ENCODE peak calls at places on chromosomes 5 and 9, in ten cellular contexts. One of them, this sample, is unnamed.

GRCh38 chr5:165157209-165157608 is 1651.8 kb downstream of the MAT2B start:
- DNase-seq in fibroblast of pulmonary artery: no peak
- DNase-seq in progenitor cell of endocrine pancreas: no peak
- DNase-seq in uterus: no peak
- DNase-seq in cardiac muscle cell: no peak
- DNase-seq in mucosa of descending colon: no peak
- DNase-seq in OCI-LY7: no peak
- DNase-seq in tibial nerve: no peak
- DNase-seq in BJ: no peak
- DNase-seq in fibroblast of villous mesenchyme: no peak
- DNase-seq in this sample: no peak

GRCh38 chr9:124708070-124708469 is 63.0 kb downstream of the NR6A1 start:
- DNase-seq in mucosa of descending colon: peak; percentile 67
- DNase-seq in tibial nerve: no peak
- DNase-seq in uterus: no peak
- DNase-seq in fibroblast of pulmonary artery: no peak
- DNase-seq in BJ: no peak
- DNase-seq in progenitor cell of endocrine pancreas: no peak
- DNase-seq in cardiac muscle cell: no peak
- DNase-seq in OCI-LY7: no peak
- DNase-seq in fibroblast of villous mesenchyme: no peak
- DNase-seq in this sample: no peak

GRCh38 chr5:173490681-173491080 is 125.8 kb downstream of the BOD1 start:
- DNase-seq in tibial nerve: no peak
- DNase-seq in fibroblast of pulmonary artery: no peak
- DNase-seq in BJ: no peak
- DNase-seq in progenitor cell of endocrine pancreas: no peak
- DNase-seq in mucosa of descending colon: no peak
- DNase-seq in fibroblast of villous mesenchyme: no peak
- DNase-seq in OCI-LY7: no peak
- DNase-seq in cardiac muscle cell: no peak
- DNase-seq in uterus: no peak
- DNase-seq in this sample: no peak

GRCh38 chr5:158519433-158520025 is 580.2 kb downstream of the EBF1 start:
- DNase-seq in BJ: no peak
- DNase-seq in fibroblast of villous mesenchyme: no peak
- DNase-seq in mucosa of descending colon: no peak
- DNase-seq in uterus: no peak
- DNase-seq in OCI-LY7: no peak
- DNase-seq in fibroblast of pulmonary artery: no peak
- DNase-seq in tibial nerve: no peak
- DNase-seq in cardiac muscle cell: no peak
- DNase-seq in progenitor cell of endocrine pancreas: no peak
- DNase-seq in this sample: no peak

GRCh38 chr5:11540112-11540511 is 364.1 kb downstream of the CTNND2 start:
- DNase-seq in tibial nerve: no peak
- DNase-seq in cardiac muscle cell: no peak
- DNase-seq in fibroblast of pulmonary artery: no peak
- DNase-seq in BJ: no peak
- DNase-seq in mucosa of descending colon: no peak
- DNase-seq in uterus: no peak
- DNase-seq in fibroblast of villous mesenchyme: no peak
- DNase-seq in OCI-LY7: no peak
- DNase-seq in progenitor cell of endocrine pancreas: no peak
- DNase-seq in this sample: no peak

GRCh38 chr5:55159763-55160492 is at the start of gene GPX8:
- DNase-seq in fibroblast of villous mesenchyme: peak; percentile 94
- DNase-seq in OCI-LY7: peak; percentile 13
- DNase-seq in tibial nerve: peak; percentile 40
- DNase-seq in BJ: peak; percentile 59
- DNase-seq in fibroblast of pulmonary artery: peak; percentile 92
- DNase-seq in progenitor cell of endocrine pancreas: no peak
- DNase-seq in cardiac muscle cell: peak; percentile 85
- DNase-seq in uterus: peak; percentile 34
- DNase-seq in mucosa of descending colon: peak; percentile 24
- DNase-seq in this sample: no peak

GRCh38 chr9:35756743-35757526 is 2.9 kb upstream of the MSMP start:
- DNase-seq in fibroblast of pulmonary artery: no peak
- DNase-seq in OCI-LY7: peak; percentile 91
- DNase-seq in cardiac muscle cell: peak; percentile 64
- DNase-seq in mucosa of descending colon: peak; percentile 77
- DNase-seq in uterus: peak; percentile 67
- DNase-seq in tibial nerve: no peak
- DNase-seq in BJ: no peak
- DNase-seq in progenitor cell of endocrine pancreas: peak; percentile 62
- DNase-seq in fibroblast of villous mesenchyme: no peak
- DNase-seq in this sample: peak; percentile 68

GRCh38 chr5:107853696-107854095 is 183.0 kb upstream of the EFNA5 start:
- DNase-seq in BJ: no peak
- DNase-seq in uterus: no peak
- DNase-seq in cardiac muscle cell: no peak
- DNase-seq in tibial nerve: no peak
- DNase-seq in mucosa of descending colon: no peak
- DNase-seq in fibroblast of villous mesenchyme: no peak
- DNase-seq in OCI-LY7: no peak
- DNase-seq in fibroblast of pulmonary artery: no peak
- DNase-seq in progenitor cell of endocrine pancreas: no peak
- DNase-seq in this sample: no peak

GRCh38 chr9:134210908-134211810 is 46.8 kb upstream of the RNU6ATAC start:
- DNase-seq in mucosa of descending colon: no peak
- DNase-seq in tibial nerve: peak; percentile 56
- DNase-seq in progenitor cell of endocrine pancreas: no peak
- DNase-seq in uterus: no peak
- DNase-seq in OCI-LY7: no peak
- DNase-seq in fibroblast of villous mesenchyme: no peak
- DNase-seq in fibroblast of pulmonary artery: no peak
- DNase-seq in cardiac muscle cell: no peak
- DNase-seq in BJ: no peak
- DNase-seq in this sample: no peak

GRCh38 chr9:61674465-61674864 is 484.6 kb downstream of the SPATA31A7 start:
- DNase-seq in fibroblast of villous mesenchyme: no peak
- DNase-seq in mucosa of descending colon: no peak
- DNase-seq in progenitor cell of endocrine pancreas: no peak
- DNase-seq in uterus: no peak
- DNase-seq in tibial nerve: no peak
- DNase-seq in OCI-LY7: no peak
- DNase-seq in fibroblast of pulmonary artery: no peak
- DNase-seq in cardiac muscle cell: no peak
- DNase-seq in BJ: no peak
- DNase-seq in this sample: no peak

GRCh38 chr5:9888517-9888916 is 258.4 kb upstream of the TAS2R1 start:
- DNase-seq in cardiac muscle cell: no peak
- DNase-seq in uterus: no peak
- DNase-seq in mucosa of descending colon: no peak
- DNase-seq in fibroblast of villous mesenchyme: peak; percentile 70
- DNase-seq in tibial nerve: no peak
- DNase-seq in fibroblast of pulmonary artery: peak; percentile 83
- DNase-seq in BJ: peak; percentile 65
- DNase-seq in OCI-LY7: no peak
- DNase-seq in progenitor cell of endocrine pancreas: no peak
- DNase-seq in this sample: no peak

GRCh38 chr5:166845044-166845443 is 1446.4 kb upstream of the WWC1 start:
- DNase-seq in BJ: no peak
- DNase-seq in tibial nerve: peak; percentile 5
- DNase-seq in cardiac muscle cell: peak; percentile 73
- DNase-seq in fibroblast of villous mesenchyme: peak; percentile 17
- DNase-seq in progenitor cell of endocrine pancreas: peak; percentile 30
- DNase-seq in mucosa of descending colon: peak; percentile 6
- DNase-seq in fibroblast of pulmonary artery: peak; percentile 42
- DNase-seq in uterus: no peak
- DNase-seq in OCI-LY7: no peak
- DNase-seq in this sample: no peak

GRCh38 chr5:172903790-172904189 is 55.4 kb upstream of the RPL26L1 start:
- DNase-seq in mucosa of descending colon: peak; percentile 78
- DNase-seq in OCI-LY7: no peak
- DNase-seq in fibroblast of pulmonary artery: peak; percentile 92
- DNase-seq in uterus: peak; percentile 59
- DNase-seq in fibroblast of villous mesenchyme: peak; percentile 92
- DNase-seq in progenitor cell of endocrine pancreas: no peak
- DNase-seq in cardiac muscle cell: no peak
- DNase-seq in BJ: peak; percentile 62
- DNase-seq in tibial nerve: no peak
- DNase-seq in this sample: no peak

GRCh38 chr5:58455066-58455465 is 4.8 kb downstream of the PLK2 start:
- DNase-seq in cardiac muscle cell: peak; percentile 27
- DNase-seq in progenitor cell of endocrine pancreas: no peak
- DNase-seq in mucosa of descending colon: no peak
- DNase-seq in OCI-LY7: no peak
- DNase-seq in fibroblast of pulmonary artery: peak; percentile 37
- DNase-seq in tibial nerve: no peak
- DNase-seq in BJ: peak; percentile 68
- DNase-seq in uterus: no peak
- DNase-seq in fibroblast of villous mesenchyme: no peak
- DNase-seq in this sample: no peak

DNA sequence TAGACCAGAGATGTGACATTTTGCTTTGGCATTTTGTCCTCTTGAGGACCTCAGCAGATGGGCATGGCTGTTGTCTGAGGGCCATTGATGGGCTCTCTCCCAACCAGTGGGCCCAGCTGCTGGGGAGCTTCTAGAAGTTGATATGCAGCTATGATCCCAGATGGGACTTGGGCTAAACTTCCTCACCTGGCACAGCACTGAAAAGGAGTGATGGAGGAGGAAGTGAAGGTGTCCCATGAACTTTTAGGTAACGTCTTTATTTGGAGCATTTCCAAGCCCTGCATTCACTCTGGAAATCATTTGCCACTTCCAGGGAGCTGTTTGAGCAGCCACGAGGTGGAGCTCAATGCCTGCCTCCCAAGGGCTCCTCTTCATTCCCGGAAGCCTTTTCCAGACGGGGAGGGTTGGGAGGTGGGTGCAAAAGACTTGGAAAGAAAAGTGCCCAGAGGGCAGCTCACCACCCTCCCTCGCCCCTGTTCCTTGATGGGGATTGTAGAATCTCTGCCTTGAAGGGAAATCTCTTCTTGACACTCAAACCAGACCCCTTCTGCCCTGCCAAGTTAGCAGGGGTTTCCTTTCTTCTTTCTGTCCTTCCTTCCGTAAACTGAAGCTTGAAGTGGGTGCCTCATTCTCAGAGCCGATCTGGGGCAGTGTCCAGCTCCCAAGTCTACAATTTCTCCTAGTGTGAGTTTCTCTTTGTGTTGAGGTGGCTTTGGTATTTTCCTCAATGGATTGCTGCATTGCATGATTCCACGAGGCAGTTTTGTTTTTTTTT is 18.1 kb upstream of the NEUROG1 start:
- DNase-seq in fibroblast of pulmonary artery: peak; percentile 14
- DNase-seq in mucosa of descending colon: peak; percentile 63
- DNase-seq in BJ: no peak
- DNase-seq in uterus: no peak
- DNase-seq in progenitor cell of endocrine pancreas: no peak
- DNase-seq in fibroblast of villous mesenchyme: no peak
- DNase-seq in cardiac muscle cell: peak; percentile 50
- DNase-seq in OCI-LY7: no peak
- DNase-seq in tibial nerve: no peak
- DNase-seq in this sample: no peak
- TF ChIP-seq CTCF in fibroblast of pulmonary artery: peak; percentile 29
- TF ChIP-seq CTCF in mucosa of descending colon: no peak
- TF ChIP-seq CTCF in BJ: peak; percentile 57
- TF ChIP-seq CTCF in uterus: no peak
- TF ChIP-seq CTCF in progenitor cell of endocrine pancreas: peak; percentile 48
- TF ChIP-seq CTCF in fibroblast of villous mesenchyme: peak; percentile 41
- TF ChIP-seq CTCF in cardiac muscle cell: peak; percentile 46
- TF ChIP-seq CTCF in OCI-LY7: peak; percentile 33
- TF ChIP-seq CTCF in tibial nerve: no peak
- TF ChIP-seq CTCF in this sample: no peak

GRCh38 chr9:32550609-32551490 is 1.3 kb upstream of the SMIM27 start:
- DNase-seq in mucosa of descending colon: peak; percentile 95
- DNase-seq in BJ: peak; percentile 54
- DNase-seq in fibroblast of villous mesenchyme: peak; percentile 96
- DNase-seq in tibial nerve: peak; percentile 90
- DNase-seq in progenitor cell of endocrine pancreas: peak; percentile 97
- DNase-seq in OCI-LY7: peak; percentile 95
- DNase-seq in fibroblast of pulmonary artery: peak; percentile 94
- DNase-seq in cardiac muscle cell: peak; percentile 98
- DNase-seq in uterus: peak; percentile 91
- DNase-seq in this sample: peak; percentile 91
- TF ChIP-seq CTCF in mucosa of descending colon: no peak
- TF ChIP-seq CTCF in BJ: peak; percentile 25
- TF ChIP-seq CTCF in fibroblast of villous mesenchyme: no peak
- TF ChIP-seq CTCF in tibial nerve: peak; percentile 26
- TF ChIP-seq CTCF in progenitor cell of endocrine pancreas: peak; percentile 15
- TF ChIP-seq CTCF in OCI-LY7: peak; percentile 34
- TF ChIP-seq CTCF in fibroblast of pulmonary artery: no peak
- TF ChIP-seq CTCF in cardiac muscle cell: peak; percentile 17
- TF ChIP-seq CTCF in uterus: no peak
- TF ChIP-seq CTCF in this sample: no peak

DNA sequence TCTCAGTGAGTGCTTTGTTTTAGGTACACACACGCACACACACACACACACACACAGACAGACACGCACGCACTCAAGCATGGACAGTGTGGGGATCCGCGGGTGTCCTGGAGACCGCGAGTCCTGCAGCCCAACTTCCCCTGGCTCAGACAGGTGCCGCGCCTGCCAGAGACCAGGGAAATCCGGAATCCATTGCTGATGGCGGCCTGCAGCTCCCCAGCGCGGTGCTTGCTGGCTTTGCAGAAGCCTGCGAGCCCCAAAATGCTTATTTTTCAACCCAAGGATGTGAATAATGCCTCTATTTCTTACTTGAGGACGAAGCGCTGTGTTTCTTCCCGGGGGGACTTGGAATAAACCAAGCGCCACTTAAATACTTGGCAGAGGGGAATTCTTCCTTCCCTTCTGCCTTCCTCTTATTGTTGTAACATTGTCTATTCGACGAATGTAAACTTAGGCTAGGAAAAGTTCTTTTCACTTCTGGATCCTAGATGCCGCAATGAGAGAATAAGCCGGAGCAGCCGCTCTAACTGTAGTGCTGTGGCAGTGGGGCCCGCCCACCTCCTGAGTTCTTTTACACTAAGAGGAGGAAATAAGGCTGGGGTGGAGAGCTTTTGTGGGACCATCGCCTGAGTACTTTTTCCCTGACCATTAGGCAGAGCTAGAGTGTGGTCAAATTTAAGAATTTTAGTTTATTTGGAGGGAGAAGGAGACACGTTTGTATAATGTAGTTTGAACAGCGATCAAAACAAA is 804 bp downstream of the ITGA2 start:
- DNase-seq in fibroblast of villous mesenchyme: peak; percentile 66
- DNase-seq in cardiac muscle cell: peak; percentile 46
- DNase-seq in OCI-LY7: no peak
- DNase-seq in uterus: peak; percentile 15
- DNase-seq in BJ: no peak
- DNase-seq in fibroblast of pulmonary artery: peak; percentile 56
- DNase-seq in mucosa of descending colon: peak; percentile 72
- DNase-seq in tibial nerve: peak; percentile 8
- DNase-seq in progenitor cell of endocrine pancreas: peak; percentile 30
- DNase-seq in this sample: no peak
- TF ChIP-seq CTCF in fibroblast of villous mesenchyme: peak; percentile 33
- TF ChIP-seq CTCF in cardiac muscle cell: peak; percentile 40
- TF ChIP-seq CTCF in OCI-LY7: no peak
- TF ChIP-seq CTCF in uterus: peak; percentile 38
- TF ChIP-seq CTCF in BJ: peak; percentile 48
- TF ChIP-seq CTCF in fibroblast of pulmonary artery: peak; percentile 33
- TF ChIP-seq CTCF in mucosa of descending colon: no peak
- TF ChIP-seq CTCF in tibial nerve: no peak
- TF ChIP-seq CTCF in progenitor cell of endocrine pancreas: peak; percentile 36
- TF ChIP-seq CTCF in this sample: no peak

DNA sequence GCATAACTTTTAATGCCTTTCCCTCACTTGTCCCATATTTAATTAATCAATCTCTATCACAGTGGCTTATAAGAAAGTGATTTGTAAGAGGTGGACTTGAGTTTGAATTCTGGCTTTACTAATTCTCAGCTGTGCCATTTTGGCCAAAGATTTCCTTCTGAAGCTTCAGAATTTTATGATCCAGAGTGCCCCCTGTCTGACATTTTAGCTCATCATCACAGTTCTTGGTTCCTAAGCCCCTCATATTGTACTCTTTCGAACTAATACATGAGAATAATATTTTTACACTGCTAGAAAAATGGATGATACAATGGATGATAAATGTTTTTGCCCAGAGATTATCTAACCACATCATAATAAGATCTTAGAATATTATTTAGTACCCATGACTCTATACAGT is 1014.1 kb downstream of the PTPRD start:
- DNase-seq in BJ: no peak
- DNase-seq in OCI-LY7: no peak
- DNase-seq in tibial nerve: no peak
- DNase-seq in progenitor cell of endocrine pancreas: no peak
- DNase-seq in cardiac muscle cell: no peak
- DNase-seq in uterus: no peak
- DNase-seq in mucosa of descending colon: no peak
- DNase-seq in fibroblast of villous mesenchyme: no peak
- DNase-seq in fibroblast of pulmonary artery: no peak
- DNase-seq in this sample: no peak
- TF ChIP-seq CTCF in BJ: no peak
- TF ChIP-seq CTCF in OCI-LY7: peak; percentile 57
- TF ChIP-seq CTCF in tibial nerve: no peak
- TF ChIP-seq CTCF in progenitor cell of endocrine pancreas: no peak
- TF ChIP-seq CTCF in cardiac muscle cell: no peak
- TF ChIP-seq CTCF in uterus: no peak
- TF ChIP-seq CTCF in mucosa of descending colon: no peak
- TF ChIP-seq CTCF in fibroblast of villous mesenchyme: no peak
- TF ChIP-seq CTCF in fibroblast of pulmonary artery: no peak
- TF ChIP-seq CTCF in this sample: no peak